ENCODE peak calls at places on chromosome 4, in four cellular contexts. O is central memory CD8-positive, alpha-beta T cell; Z is IMR-90; V is hypothalamus. L is an unnamed sample.
A peak's percentile ranks its signal among the peaks of the same experiment; 100 is the strongest.

GRCh38 chr4:83405844-83406816 is 49.5 kb downstream of the HELQ start:
- DNase-seq in O (no peak), Z (no peak), V (no peak), L (no peak)

GRCh38 chr4:13544556-13545393 is 467 bp upstream of the NKX3-2 start:
- DNase-seq in O (no peak), Z (peak; percentile 64), V (no peak), L (peak; percentile 89)

GRCh38 chr4:4717692-4718091 is 141.8 kb upstream of the MSX1 start:
- DNase-seq in O (no peak), Z (no peak), V (no peak), L (no peak)

GRCh38 chr4:157115613-157116340 is 39.8 kb downstream of the GLRB start:
- DNase-seq in O (no peak), Z (peak; percentile 77), V (no peak), L (no peak)

GRCh38 chr4:174273960-174274359 is 9.5 kb downstream of the FBXO8 start:
- DNase-seq in O (no peak), Z (no peak), V (no peak), L (no peak)

GRCh38 chr4:102599455-102599854 is 98.3 kb downstream of the NFKB1 start:
- DNase-seq in O (no peak), Z (no peak), V (no peak), L (no peak)

GRCh38 chr4:91485415-91485814 is 818.4 kb upstream of the GRID2 start:
- DNase-seq in O (no peak), Z (no peak), V (no peak), L (no peak)

GRCh38 chr4:184588893-184589292 is 60.4 kb downstream of the CASP3 start:
- DNase-seq in O (no peak), Z (no peak), V (no peak), L (no peak)

GRCh38 chr4:138889216-138889615 is 126.4 kb upstream of the NOCT start:
- DNase-seq in O (no peak), Z (no peak), V (no peak), L (no peak)

GRCh38 chr4:9927317-9928007 is 93.8 kb downstream of the SLC2A9 start:
- DNase-seq in O (no peak), Z (no peak), V (no peak), L (no peak)

GRCh38 chr4:25450491-25450901 is 73.4 kb downstream of the ANAPC4 start:
- DNase-seq in O (no peak), Z (no peak), V (no peak), L (no peak)

GRCh38 chr4:3461515-3462291 is 1.4 kb upstream of the DOK7 start:
- DNase-seq in O (no peak), Z (no peak), V (no peak), L (peak; percentile 88)

GRCh38 chr4:6907658-6908191 is 1.9 kb upstream of the TBC1D14 start:
- DNase-seq in O (no peak), Z (no peak), V (no peak), L (peak; percentile 56)

GRCh38 chr4:103721251-103721650 is 1.5 kb upstream of the TACR3 start:
- DNase-seq in O (no peak), Z (no peak), V (no peak), L (no peak)

GRCh38 chr4:72418458-72418857 is 150.6 kb downstream of the ADAMTS3 start:
- DNase-seq in O (no peak), Z (peak; percentile 60), V (no peak), L (no peak)

GRCh38 chr4:67721770-67722597 is 21.0 kb upstream of the UBA6 start:
- DNase-seq in O (no peak), Z (peak; percentile 78), V (no peak), L (no peak)

GRCh38 chr4:66372706-66373105 is 702.4 kb upstream of the EPHA5 start:
- DNase-seq in O (no peak), Z (peak; percentile 2), V (no peak), L (no peak)

GRCh38 chr4:35802644-35803043 is 441.7 kb downstream of the ARAP2 start:
- DNase-seq in O (no peak), Z (no peak), V (no peak), L (peak; percentile 23)

GRCh38 chr4:76982638-76983579 is 33.4 kb downstream of the SEPTIN11 start:
- DNase-seq in O (no peak), Z (peak; percentile 54), V (no peak), L (no peak)

GRCh38 chr4:56220261-56220660 is 167.0 kb downstream of the AASDH start:
- DNase-seq in O (no peak), Z (peak; percentile 2), V (no peak), L (no peak)

GRCh38 chr4:98728433-98728832 is 70.0 kb upstream of the TSPAN5 start:
- DNase-seq in O (no peak), Z (peak; percentile 69), V (no peak), L (no peak)